ENCODE peak calls at places on chromosomes 12 and 14, in five cellular contexts. V is tibial nerve, D is NB4, Y is right lobe of liver, Q is A549. K is an unnamed sample.

GRCh38 chr12:4346931-4347330 is 25.9 kb downstream of the TIGAR start:
- DNase-seq in Q (no peak), V (no peak), Y (no peak), D (no peak), K (no peak)

GRCh38 chr12:49332891-49333371 is 4.1 kb downstream of the C1QL4 start:
- DNase-seq in Q (no peak), Y (no peak), D (no peak), V (no peak), K (no peak)

GRCh38 chr12:49587174-49587908 is 18.1 kb downstream of the FAM186B start:
- DNase-seq in V (no peak), D (no peak), Y (no peak), Q (no peak), K (no peak)

GRCh38 chr12:89468648-89469326 is 55.8 kb downstream of the GALNT4 start:
- DNase-seq in D (no peak), V (no peak), Q (no peak), Y (no peak), K (no peak)

GRCh38 chr12:76329163-76329562 is 19.1 kb downstream of the BBS10 start:
- DNase-seq in Y (no peak), V (no peak), D (no peak), Q (peak), K (no peak)

GRCh38 chr12:92784356-92784755 is 81.6 kb downstream of the PLEKHG7 start:
- DNase-seq in V (no peak), D (no peak), Q (no peak), Y (no peak), K (no peak)

GRCh38 chr12:49288922-49289555 is 5.9 kb upstream of the PRPH start:
- DNase-seq in D (no peak), Y (no peak), Q (no peak), V (no peak), K (peak)

GRCh38 chr12:47277972-47278448 is 198.3 kb upstream of the AMIGO2 start:
- DNase-seq in D (peak), Y (no peak), Q (peak), V (no peak), K (no peak)

GRCh38 chr14:100866666-100867630 is 36.6 kb downstream of the RTL1 start:
- DNase-seq in Q (no peak), D (no peak), Y (peak), V (no peak), K (peak)

DNA sequence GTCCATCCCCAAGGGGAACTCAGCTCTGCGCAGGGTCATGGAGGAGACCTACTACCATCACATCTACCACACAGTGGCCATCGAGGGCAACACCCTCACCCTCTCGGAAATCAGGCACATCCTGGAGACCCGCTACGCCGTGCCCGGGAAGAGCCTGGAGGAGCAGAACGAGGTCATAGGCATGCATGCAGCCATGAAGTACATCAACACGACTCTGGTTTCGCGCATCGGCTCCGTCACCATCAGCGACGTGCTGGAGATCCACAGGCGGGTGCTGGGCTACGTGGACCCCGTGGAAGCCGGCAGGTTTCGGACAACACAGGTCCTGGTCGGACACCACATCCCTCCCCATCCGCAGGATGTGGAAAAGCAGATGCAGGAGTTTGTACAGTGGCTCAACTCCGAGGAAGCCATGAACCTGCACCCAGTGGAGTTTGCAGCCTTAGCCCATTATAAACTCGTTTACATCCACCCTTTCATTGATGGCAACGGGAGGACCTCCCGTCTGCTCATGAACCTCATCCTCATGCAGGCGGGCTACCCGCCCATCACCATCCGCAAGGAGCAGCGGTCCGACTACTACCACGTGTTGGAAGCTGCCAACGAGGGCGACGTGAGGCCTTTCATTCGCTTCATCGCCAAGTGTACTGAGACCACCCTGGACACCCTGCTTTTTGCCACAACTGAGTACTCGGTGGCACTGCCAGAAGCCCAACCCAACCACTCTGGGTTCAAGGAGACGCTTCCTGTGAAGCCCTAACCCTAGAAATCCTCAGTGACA is 3.8 kb downstream of the FICD start:
- DNase-seq in Q (no peak), V (no peak), Y (no peak), D (no peak), K (no peak)
- TF ChIP-seq POLR2A in Q (no peak), V (no peak), Y (no peak), D (no peak), K (no peak)

DNA sequence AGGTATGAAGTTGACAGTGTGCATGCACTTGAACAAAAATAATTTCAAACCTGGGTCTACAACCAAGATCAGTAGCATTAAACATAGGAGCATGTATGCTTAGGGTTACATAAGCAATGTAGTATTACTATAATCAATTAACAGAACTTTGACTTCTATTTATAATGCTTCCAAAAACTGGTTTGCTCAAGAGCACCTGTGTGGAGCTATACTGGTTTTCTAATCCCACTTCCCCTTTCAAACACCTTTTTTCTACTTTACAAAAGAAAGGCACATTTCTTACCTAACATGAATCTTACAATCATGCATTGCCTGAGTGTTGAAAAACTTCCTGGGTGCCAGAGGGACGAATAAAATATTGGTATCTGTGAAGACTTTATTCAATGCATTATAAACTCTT is 72.7 kb downstream of the EFCAB11 start:
- DNase-seq in Y (no peak), Q (no peak), D (no peak), V (no peak), K (no peak)
- TF ChIP-seq CTCF in Y (no peak), Q (no peak), D (no peak), V (no peak), K (no peak)

GRCh38 chr12:41856228-41856627 is 288.4 kb downstream of the GXYLT1 start:
- DNase-seq in Y (no peak), V (no peak), D (no peak), Q (no peak), K (no peak)
- TF ChIP-seq POLR2A in Y (no peak), V (no peak), D (no peak), Q (no peak), K (no peak)

GRCh38 chr14:24349742-24350141 is 10.0 kb upstream of the RIPK3 start:
- DNase-seq in V (no peak), D (no peak), Q (no peak), Y (no peak), K (no peak)

GRCh38 chr14:24348186-24348585 is 8.4 kb upstream of the RIPK3 start:
- DNase-seq in V (no peak), D (no peak), Y (no peak), Q (no peak), K (no peak)

GRCh38 chr14:24353551-24354529 is 14.0 kb upstream of the RIPK3 start:
- DNase-seq in V (no peak), Q (no peak), Y (no peak), D (no peak), K (no peak)

GRCh38 chr14:24355009-24355408 is 13.0 kb upstream of the NFATC4 start:
- DNase-seq in V (no peak), D (no peak), Q (no peak), Y (no peak), K (no peak)

DNA sequence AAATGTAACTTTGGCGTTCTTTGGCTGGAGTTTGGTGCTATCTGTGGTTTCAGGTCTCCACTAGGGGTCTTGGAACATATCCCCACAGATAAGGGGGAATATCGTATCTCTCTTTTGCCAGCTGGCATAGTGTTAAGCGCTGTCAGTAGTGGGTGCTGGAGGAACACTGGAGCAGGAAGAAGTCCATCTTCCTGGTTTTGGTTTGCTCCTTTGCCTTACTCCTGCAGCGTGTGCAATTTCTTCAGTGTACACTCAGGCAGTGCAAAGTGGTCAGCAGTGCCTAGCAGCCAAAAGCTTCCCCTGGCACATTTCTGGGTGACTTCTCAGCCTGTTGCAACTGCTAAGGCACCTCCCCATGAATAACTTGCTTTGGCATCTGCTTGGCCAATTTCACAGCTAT is 11.7 kb upstream of the RIPK3 start:
- DNase-seq in Y (no peak), D (no peak), Q (no peak), V (no peak), K (no peak)
- TF ChIP-seq CTCF in Y (no peak), D (no peak), Q (no peak), V (no peak), K (no peak)

GRCh38 chr14:21203470-21204166 is 47.8 kb upstream of the OR5AU1 start:
- DNase-seq in V (no peak), Q (no peak), D (no peak), Y (no peak), K (no peak)

GRCh38 chr14:21200752-21201461 is 45.0 kb upstream of the OR5AU1 start:
- DNase-seq in V (no peak), D (no peak), Y (no peak), Q (no peak), K (no peak)

GRCh38 chr14:21199611-21200570 is 44.0 kb upstream of the OR5AU1 start:
- DNase-seq in Y (no peak), D (no peak), Q (no peak), V (no peak), K (no peak)

GRCh38 chr14:21202463-21203358 is 46.8 kb upstream of the OR5AU1 start:
- DNase-seq in Y (no peak), V (no peak), D (no peak), Q (no peak), K (no peak)

GRCh38 chr14:21201732-21202462 is 46.0 kb upstream of the OR5AU1 start:
- DNase-seq in V (no peak), Y (no peak), D (no peak), Q (no peak), K (no peak)
- TF ChIP-seq POLR2A in V (no peak), Y (no peak), D (no peak), Q (no peak), K (no peak)

GRCh38 chr12:20367731-20368652 is at the start of gene PDE3A:
- DNase-seq in Q (peak), Y (no peak), V (peak), D (peak), K (peak)
- TF ChIP-seq CTCF in Q (no peak), Y (no peak), V (no peak), D (peak), K (no peak)

GRCh38 chr14:35121887-35122695 is at the start of the genes PPP2R3C and PRORP:
- DNase-seq in Y (peak), D (peak), V (peak), Q (peak), K (peak)

GRCh38 chr14:35122696-35123387 is 490 bp downstream of the PRORP start:
- DNase-seq in V (no peak), Q (no peak), Y (no peak), D (no peak), K (peak)

GRCh38 chr14:35124127-35124526 is 1.8 kb downstream of the PRORP start:
- DNase-seq in D (no peak), V (no peak), Y (no peak), Q (no peak), K (no peak)

GRCh38 chr14:35123388-35123703 is 994 bp downstream of the PRORP start:
- DNase-seq in Q (no peak), V (no peak), Y (no peak), D (peak), K (no peak)

GRCh38 chr14:35121026-35121886 is 534 bp downstream of the PPP2R3C start:
- DNase-seq in Y (no peak), V (peak), D (no peak), Q (no peak), K (peak)
- TF ChIP-seq POLR2A in Y (no peak), V (no peak), D (no peak), Q (no peak), K (no peak)

GRCh38 chr14:102590667-102591099 is 1.8 kb upstream of the RCOR1 start:
- DNase-seq in D (peak), Q (peak), Y (peak), V (peak), K (peak)
- TF ChIP-seq CTCF in D (peak), Q (peak), Y (no peak), V (no peak), K (no peak)

GRCh38 chr14:44625098-44625497 is 118.0 kb upstream of the FSCB start:
- DNase-seq in D (no peak), V (no peak), Y (no peak), Q (no peak), K (no peak)

GRCh38 chr14:44626423-44626822 is 119.3 kb upstream of the FSCB start:
- DNase-seq in D (no peak), V (no peak), Y (no peak), Q (no peak), K (no peak)
- TF ChIP-seq POLR2A in D (no peak), V (no peak), Y (no peak), Q (no peak), K (no peak)

GRCh38 chr12:125351788-125352187 is 286.6 kb downstream of the AACS start:
- DNase-seq in D (no peak), V (no peak), Q (no peak), Y (no peak), K (no peak)
- TF ChIP-seq CTCF in D (peak), V (no peak), Q (no peak), Y (no peak), K (no peak)

K was measured in spleen.